ENCODE peak calls at places on chromosomes 16 and 17, in four cellular contexts. P, L, T and O are unnamed samples.

GRCh38 chr16:51114369-51114768 is 36.7 kb downstream of the SALL1 start:
- DNase-seq in P (no peak), L (no peak), T (no peak), O (no peak)

GRCh38 chr17:4147751-4148310 is 4.8 kb downstream of the CYB5D2 start:
- DNase-seq in P (no peak), L (no peak), T (no peak), O (no peak)

GRCh38 chr17:15112881-15113617 is 152.1 kb downstream of the PMP22 start:
- DNase-seq in P (no peak), L (no peak), T (no peak), O (no peak)

GRCh38 chr16:48117217-48118105 is 38.3 kb downstream of the ABCC12 start:
- DNase-seq in P (peak; percentile 98), L (peak; percentile 81), T (no peak), O (peak; percentile 87)

GRCh38 chr16:48361540-48361939 is 23.7 kb downstream of the SIAH1 start:
- DNase-seq in P (no peak), L (no peak), T (no peak), O (no peak)

GRCh38 chr16:49635009-49635350 is 220.9 kb downstream of the ZNF423 start:
- DNase-seq in P (no peak), L (no peak), T (no peak), O (no peak)

GRCh38 chr17:3553419-3554401 is 3.9 kb downstream of the TRPV3 start:
- DNase-seq in P (no peak), L (no peak), T (no peak), O (no peak)

GRCh38 chr16:13194766-13195165 is 293.4 kb downstream of the SHISA9 start:
- DNase-seq in P (no peak), L (no peak), T (no peak), O (no peak)

GRCh38 chr16:57297856-57298255 is 13.4 kb upstream of the PLLP start:
- DNase-seq in P (no peak), L (no peak), T (no peak), O (no peak)

GRCh38 chr16:924806-925205 is 46.0 kb downstream of the LMF1 start:
- DNase-seq in P (no peak), L (no peak), T (no peak), O (no peak)

GRCh38 chr17:20203761-20204263 is 194.7 kb downstream of the SPECC1 start:
- DNase-seq in P (no peak), L (no peak), T (peak; percentile 76), O (no peak)

GRCh38 chr16:64969221-64969620 is 152.6 kb downstream of the CDH11 start:
- DNase-seq in P (no peak), L (no peak), T (no peak), O (no peak)

GRCh38 chr17:59763861-59764260 is 56.4 kb downstream of the VMP1 start:
- DNase-seq in P (no peak), L (peak; percentile 9), T (no peak), O (no peak)

GRCh38 chr17:1227917-1228751 is 42.1 kb upstream of the BHLHA9 start:
- DNase-seq in P (no peak), L (no peak), T (peak; percentile 32), O (no peak)

GRCh38 chr16:88768041-88768876 is 16.8 kb downstream of the PIEZO1 start:
- DNase-seq in P (peak; percentile 65), L (no peak), T (no peak), O (no peak)

GRCh38 chr16:58047557-58048348 is 22.2 kb downstream of the MMP15 start:
- DNase-seq in P (peak; percentile 80), L (no peak), T (no peak), O (no peak)

GRCh38 chr16:58678716-58679115 is 5.9 kb downstream of the SLC38A7 start:
- DNase-seq in P (no peak), L (no peak), T (no peak), O (no peak)

GRCh38 chr17:81309140-81309858 is 14.2 kb upstream of the SLC38A10 start:
- DNase-seq in P (peak; percentile 94), L (peak; percentile 91), T (no peak), O (peak; percentile 74)

DNA sequence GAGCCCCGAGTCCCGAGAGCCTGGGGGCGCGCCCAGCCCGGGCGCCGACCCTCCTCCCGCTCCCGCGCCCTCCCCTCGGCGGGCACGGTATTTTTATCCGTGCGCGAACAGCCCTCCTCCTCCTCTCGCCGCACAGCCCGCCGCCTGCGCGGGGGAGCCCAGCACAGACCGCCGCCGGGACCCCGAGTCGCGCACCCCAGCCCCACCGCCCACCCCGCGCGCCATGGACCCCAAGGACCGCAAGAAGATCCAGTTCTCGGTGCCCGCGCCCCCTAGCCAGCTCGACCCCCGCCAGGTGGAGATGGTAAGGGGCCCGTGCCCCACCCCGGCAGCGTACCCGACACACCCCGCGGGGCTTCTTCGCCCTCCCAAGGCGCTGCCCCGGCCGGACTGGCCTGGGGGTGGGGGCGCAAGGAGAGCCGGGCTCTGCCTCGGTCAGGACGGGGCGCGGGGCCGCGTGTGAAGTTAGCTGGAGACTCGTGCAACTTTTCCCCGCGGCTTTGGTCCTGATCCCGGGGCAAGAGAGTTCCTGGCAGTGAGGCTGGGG is 491 bp downstream of the PPP1R1B start:
- DNase-seq in P (no peak), L (no peak), T (no peak), O (no peak)
- TF ChIP-seq FOXK2 in P (no peak), L (no peak), T (no peak), O (no peak)

GRCh38 chr17:12789075-12789975 is at the start of gene ARHGAP44:
- DNase-seq in P (peak; percentile 49), L (peak; percentile 40), T (no peak), O (peak; percentile 81)
- TF ChIP-seq TARDBP in P (no peak), L (no peak), T (no peak), O (no peak)

DNA sequence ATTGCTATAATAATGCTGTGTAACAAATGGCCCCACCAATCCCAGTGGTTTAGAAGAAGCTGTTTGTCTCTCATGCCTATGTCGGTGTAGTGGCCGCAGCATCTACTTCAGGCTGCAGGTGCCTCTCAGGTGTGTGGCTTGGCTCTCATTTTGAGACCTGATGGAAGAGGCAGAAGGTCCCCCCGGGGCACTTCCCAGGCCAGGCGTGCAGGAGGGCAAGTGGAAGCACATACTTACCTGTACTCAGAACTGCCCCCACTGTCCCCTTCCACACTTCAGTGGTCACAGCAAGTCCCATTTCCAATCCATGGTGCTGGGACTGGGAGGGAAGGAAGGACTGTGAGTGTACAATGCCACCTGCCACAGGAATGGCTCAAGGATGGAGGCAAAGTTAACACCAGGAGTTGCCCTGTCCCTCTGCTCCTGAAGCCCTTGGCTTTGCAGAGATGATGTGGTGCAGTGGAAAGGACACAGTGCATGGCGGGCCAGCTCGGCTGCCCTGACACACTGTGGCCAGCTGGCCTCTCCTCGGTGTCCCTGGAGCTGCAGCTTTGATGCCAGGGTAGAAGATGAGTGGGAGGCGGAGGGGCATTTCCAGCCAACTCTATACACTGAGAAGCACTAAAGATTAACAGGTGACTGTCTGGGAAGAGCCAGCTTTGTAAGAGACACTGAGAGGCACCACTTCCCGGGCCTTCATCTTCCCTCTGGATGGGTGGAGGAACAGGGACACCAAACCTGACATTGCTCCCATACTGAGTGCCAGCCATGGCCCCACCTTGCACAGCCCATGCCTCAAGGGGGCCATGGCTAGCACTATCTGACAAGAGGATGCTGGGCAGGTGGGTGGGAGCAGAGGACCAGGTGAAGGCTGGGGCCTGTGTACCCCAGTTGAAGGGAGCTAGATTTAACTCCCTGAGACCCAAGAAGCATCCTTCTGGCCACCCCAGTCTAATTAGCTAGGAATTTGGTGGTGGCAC is 105.9 kb downstream of the METRNL start:
- DNase-seq in P (no peak), L (no peak), T (no peak), O (no peak)
- TF ChIP-seq FOXK2 in P (no peak), L (no peak), T (no peak), O (no peak)

GRCh38 chr17:77647531-77647930 is 311.0 kb upstream of the TNRC6C start:
- DNase-seq in P (no peak), L (no peak), T (no peak), O (no peak)

GRCh38 chr17:77651983-77652382 is 306.5 kb upstream of the TNRC6C start:
- DNase-seq in P (no peak), L (no peak), T (no peak), O (no peak)

GRCh38 chr17:77645441-77646430 is 312.8 kb upstream of the TNRC6C start:
- DNase-seq in P (no peak), L (no peak), T (no peak), O (no peak)

GRCh38 chr17:77654296-77654695 is 304.2 kb upstream of the TNRC6C start:
- DNase-seq in P (no peak), L (no peak), T (no peak), O (no peak)

DNA sequence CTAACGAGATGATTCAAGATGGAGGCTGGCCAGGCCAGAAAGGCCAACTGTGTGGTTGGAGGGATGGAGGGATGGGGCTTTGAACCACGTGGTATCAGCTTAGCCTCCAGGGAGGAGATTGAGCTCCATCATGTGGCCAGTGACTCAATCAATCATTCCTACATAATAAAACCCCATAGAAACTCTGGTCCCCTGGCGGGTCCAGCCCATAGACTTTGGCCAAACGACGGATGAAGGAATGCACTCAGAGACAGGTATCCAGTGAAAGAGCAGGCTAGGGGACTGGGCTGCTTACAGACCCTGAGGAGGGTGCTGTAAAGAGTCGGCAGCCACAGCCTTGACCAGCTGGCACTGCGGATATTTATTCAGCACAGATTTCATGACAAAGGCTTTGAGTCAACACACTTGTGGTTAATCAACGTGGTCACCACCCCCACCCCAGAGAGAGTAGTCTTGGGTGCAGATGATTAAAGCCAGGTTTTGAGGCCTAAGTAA is 308.7 kb upstream of the TNRC6C start:
- DNase-seq in P (peak; percentile 52), L (no peak), T (no peak), O (peak; percentile 27)
- TF ChIP-seq TARDBP in P (no peak), L (no peak), T (no peak), O (no peak)

DNA sequence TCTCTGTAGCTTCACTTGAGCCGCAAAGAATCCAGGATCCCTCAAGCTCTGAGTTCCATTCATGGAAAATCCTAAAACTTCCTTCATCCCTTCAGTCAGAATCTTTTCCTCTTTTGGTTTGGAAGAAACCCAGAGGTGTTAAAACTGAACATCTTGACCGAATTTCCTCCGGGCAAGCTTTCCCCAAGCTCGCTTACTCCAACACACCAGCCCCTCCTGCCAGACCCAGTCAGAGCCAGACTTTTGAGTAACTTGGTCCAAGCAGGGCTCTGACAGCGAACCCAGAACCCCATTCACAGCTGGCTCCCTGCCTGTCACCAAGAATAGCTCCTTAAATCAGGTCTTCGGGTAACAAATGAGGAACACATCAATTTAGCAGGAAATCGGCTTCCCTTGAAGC is 27.3 kb downstream of the GAS7 start:
- DNase-seq in P (no peak), L (no peak), T (no peak), O (no peak)
- TF ChIP-seq FOXK2 in P (no peak), L (no peak), T (no peak), O (no peak)